ENCODE peak calls at places on chromosome 1, in ten cellular contexts. V is lower lobe of right lung; Q is breast epithelium; K is IMR-90; H is adrenal gland; S is thoracic aorta; A is Peyer's patch; M is endodermal cell; Y is HCT116; L is CD8-positive, alpha-beta T cell. Z is an unnamed sample.

GRCh38 chr1:218209351-218209861 is 75.7 kb upstream of the RRP15 start:
- DNase-seq in H (no peak), V (no peak), Y (peak; percentile 21), L (no peak), K (peak; percentile 93), A (no peak), M (no peak), Q (no peak), S (no peak), Z (no peak)

GRCh38 chr1:116769050-116769449 is 14.8 kb downstream of the CD2 start:
- DNase-seq in Q (no peak), S (no peak), Y (no peak), M (no peak), H (no peak), A (no peak), K (no peak), V (no peak), L (no peak), Z (no peak)

GRCh38 chr1:38041941-38042834 is 4.4 kb downstream of the POU3F1 start:
- DNase-seq in H (no peak), Y (no peak), V (no peak), Q (no peak), S (no peak), A (no peak), M (no peak), L (no peak), K (no peak), Z (peak; percentile 42)

GRCh38 chr1:206925116-206925736 is 3.5 kb upstream of the FCMR start:
- DNase-seq in Y (no peak), S (no peak), V (peak; percentile 83), M (peak; percentile 81), Q (no peak), L (peak; percentile 58), H (peak; percentile 39), K (no peak), A (peak; percentile 82), Z (peak; percentile 82)

GRCh38 chr1:162019006-162019405 is 4.7 kb downstream of the OLFML2B start:
- DNase-seq in H (no peak), A (no peak), Y (no peak), K (peak; percentile 73), L (no peak), V (no peak), M (no peak), Q (no peak), S (no peak), Z (no peak)

GRCh38 chr1:196563768-196564167 is 44.5 kb downstream of the KCNT2 start:
- DNase-seq in A (no peak), H (no peak), L (no peak), Q (no peak), S (no peak), M (no peak), K (no peak), Y (no peak), V (no peak), Z (no peak)

GRCh38 chr1:93123141-93123783 is 44.2 kb downstream of the MTF2 start:
- DNase-seq in V (no peak), Q (no peak), M (no peak), K (peak; percentile 50), S (no peak), H (no peak), L (no peak), A (no peak), Y (no peak), Z (no peak)

GRCh38 chr1:192539450-192540132 is 36.0 kb upstream of the RGS1 start:
- DNase-seq in V (no peak), A (no peak), H (no peak), K (peak; percentile 98), L (no peak), S (no peak), Y (peak; percentile 61), Q (no peak), M (no peak), Z (no peak)

GRCh38 chr1:63327417-63328139 is 5.2 kb downstream of the FOXD3 start:
- DNase-seq in M (peak; percentile 97), V (peak; percentile 72), Y (peak; percentile 60), K (peak; percentile 62), Q (no peak), H (peak; percentile 36), S (no peak), L (no peak), A (peak; percentile 76), Z (peak; percentile 82)

GRCh38 chr1:98662354-98662665 is 789 bp downstream of the SNX7 start:
- DNase-seq in K (peak; percentile 54), L (no peak), Y (no peak), V (no peak), H (no peak), M (no peak), A (no peak), Q (no peak), S (no peak), Z (no peak)

GRCh38 chr1:177209357-177209756 is 38.6 kb downstream of the BRINP2 start:
- DNase-seq in Q (peak; percentile 53), S (peak; percentile 39), V (peak; percentile 48), L (no peak), M (no peak), K (peak; percentile 100), H (peak; percentile 97), Y (no peak), A (peak; percentile 51), Z (peak; percentile 61)

GRCh38 chr1:89987170-89987819 is 7.6 kb upstream of the ZNF326 start:
- DNase-seq in S (no peak), Y (peak; percentile 71), H (peak; percentile 41), V (no peak), L (peak; percentile 40), Q (no peak), A (no peak), M (peak; percentile 77), K (peak; percentile 80), Z (no peak)

GRCh38 chr1:44239337-44239960 is 26.2 kb downstream of the DMAP1 start:
- DNase-seq in L (no peak), H (no peak), V (peak; percentile 39), A (peak; percentile 42), M (peak; percentile 67), S (no peak), K (peak; percentile 34), Y (no peak), Q (no peak), Z (peak; percentile 56)

GRCh38 chr1:34985063-34985770 is at the start of gene TMEM35B:
- DNase-seq in S (no peak), A (peak; percentile 83), V (peak; percentile 82), Y (no peak), K (peak; percentile 41), L (peak; percentile 70), H (peak; percentile 65), Q (peak; percentile 61), M (peak; percentile 87), Z (peak; percentile 88)

GRCh38 chr1:13950637-13951036 is 250.6 kb downstream of the PRDM2 start:
- DNase-seq in Q (no peak), M (peak; percentile 86), K (no peak), Y (peak; percentile 3), A (no peak), V (no peak), L (no peak), S (no peak), H (no peak), Z (no peak)

GRCh38 chr1:178629549-178630154 is 95.4 kb upstream of the RALGPS2 start:
- DNase-seq in V (no peak), L (no peak), Y (no peak), M (no peak), H (no peak), A (no peak), K (no peak), Q (no peak), S (no peak), Z (no peak)
- TF ChIP-seq CTCF in V (no peak), L (no peak), Y (no peak), M (peak; percentile 44), H (no peak), A (no peak), K (peak; percentile 11), Q (no peak), S (no peak), Z (no peak)

GRCh38 chr1:2940178-2940577 is 81.1 kb upstream of the ACTRT2 start:
- DNase-seq in H (no peak), L (no peak), Y (no peak), M (no peak), Q (no peak), K (no peak), A (no peak), V (peak; percentile 20), S (no peak), Z (no peak)

GRCh38 chr1:2943686-2944260 is 77.5 kb upstream of the ACTRT2 start:
- DNase-seq in L (no peak), H (no peak), K (no peak), S (no peak), V (peak; percentile 32), Y (no peak), A (peak; percentile 22), Q (no peak), M (no peak), Z (peak; percentile 45)

GRCh38 chr1:2942410-2942809 is 78.9 kb upstream of the ACTRT2 start:
- DNase-seq in V (no peak), Y (no peak), K (no peak), L (no peak), A (peak; percentile 16), H (no peak), M (no peak), Q (no peak), S (no peak), Z (peak; percentile 47)

GRCh38 chr1:2941040-2941439 is 80.2 kb upstream of the ACTRT2 start:
- DNase-seq in Y (no peak), A (no peak), M (no peak), S (no peak), Q (no peak), H (no peak), V (no peak), K (no peak), L (no peak), Z (no peak)

GRCh38 chr1:2941907-2942306 is 79.4 kb upstream of the ACTRT2 start:
- DNase-seq in S (no peak), Q (no peak), K (no peak), H (no peak), M (no peak), A (peak; percentile 27), L (no peak), Y (no peak), V (peak; percentile 18), Z (peak; percentile 30)
- H3K9me3 ChIP-seq in S (peaks cover 3% of the 10 kb centered on the region), Q (peaks cover 25% of the 10 kb centered on the region), K (peaks cover 59% of the 10 kb centered on the region), H (no peaks in the 10 kb centered on the region), M (peaks cover 84% of the 10 kb centered on the region), A (no peaks in the 10 kb centered on the region), L (no peaks in the 10 kb centered on the region), Y (peaks cover 2% of the 10 kb centered on the region), V (peaks cover 12% of the 10 kb centered on the region), Z (no peaks in the 10 kb centered on the region)

DNA sequence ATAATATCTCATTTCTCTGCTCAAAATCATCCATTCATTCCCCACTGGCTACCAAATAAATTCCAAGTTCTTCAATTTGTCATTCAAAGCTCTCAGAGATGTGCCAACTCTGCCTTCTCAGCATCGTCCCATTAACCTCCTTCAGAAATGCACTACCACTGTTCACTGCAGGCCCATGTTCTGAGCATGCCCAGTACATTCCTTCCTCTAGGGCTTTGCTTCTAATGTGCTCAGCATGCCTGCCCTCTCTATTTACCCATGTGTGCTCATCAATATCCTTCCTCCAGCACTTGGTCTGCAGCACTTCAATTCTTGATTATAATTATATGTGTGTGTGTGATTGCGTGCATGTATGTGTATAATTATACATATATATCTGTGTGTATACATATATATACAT is 36.1 kb upstream of the RGS8 start:
- DNase-seq in L (no peak), Q (no peak), M (peak; percentile 63), H (no peak), K (peak; percentile 10), A (no peak), Y (peak; percentile 19), V (no peak), S (no peak), Z (no peak)
- TF ChIP-seq CTCF in L (no peak), Q (no peak), M (peak; percentile 82), H (peak; percentile 33), K (no peak), A (no peak), Y (no peak), V (no peak), S (no peak), Z (peak; percentile 19)

GRCh38 chr1:143667730-143668129 is 304.1 kb downstream of the FAM72C start:
- DNase-seq in Y (no peak), S (no peak), M (no peak), A (no peak), K (no peak), Q (no peak), V (no peak), L (no peak), H (no peak), Z (no peak)
- H3K9me3 ChIP-seq in Y (no peaks in the 10 kb centered on the region), S (no peaks in the 10 kb centered on the region), M (peaks cover 46% of the 10 kb centered on the region), A (no peaks in the 10 kb centered on the region), K (no peaks in the 10 kb centered on the region), Q (no peaks in the 10 kb centered on the region), V (peaks cover 7% of the 10 kb centered on the region), L (no peaks in the 10 kb centered on the region), H (no peaks in the 10 kb centered on the region), Z (no peaks in the 10 kb centered on the region)

Z was measured in upper lobe of right lung.